ENCODE peak calls at places on chromosome 22, in four cellular contexts. One of them, this sample, is unnamed.

GRCh38 chr22:26502688-26503561 is 9.3 kb downstream of the TFIP11 start:
- DNase-seq in A549: peak
- DNase-seq in activated naive CD8-positive, alpha-beta T cell treated with anti-CD3 and anti-CD28 coated beads, Interleukin-2, amount 50 U/mL, for 24 hours: peak
- DNase-seq in CD4-positive, alpha-beta T cell: peak
- DNase-seq in this sample: peak

GRCh38 chr22:22816766-22817410 is 70.7 kb upstream of the IGLL5 start:
- DNase-seq in activated naive CD8-positive, alpha-beta T cell treated with anti-CD3 and anti-CD28 coated beads, Interleukin-2, amount 50 U/mL, for 24 hours: no peak
- DNase-seq in A549: no peak
- DNase-seq in CD4-positive, alpha-beta T cell: no peak
- DNase-seq in this sample: no peak

GRCh38 chr22:39510529-39511149 is 8.5 kb downstream of the MIEF1 start:
- DNase-seq in activated naive CD8-positive, alpha-beta T cell treated with anti-CD3 and anti-CD28 coated beads, Interleukin-2, amount 50 U/mL, for 24 hours: no peak
- DNase-seq in CD4-positive, alpha-beta T cell: no peak
- DNase-seq in A549: no peak
- DNase-seq in this sample: no peak

GRCh38 chr22:44357962-44358553 is 45.3 kb upstream of the SHISAL1 start:
- DNase-seq in CD4-positive, alpha-beta T cell: no peak
- DNase-seq in activated naive CD8-positive, alpha-beta T cell treated with anti-CD3 and anti-CD28 coated beads, Interleukin-2, amount 50 U/mL, for 24 hours: no peak
- DNase-seq in A549: no peak
- DNase-seq in this sample: no peak

GRCh38 chr22:40403141-40403540 is 32.7 kb downstream of the SGSM3 start:
- DNase-seq in A549: no peak
- DNase-seq in CD4-positive, alpha-beta T cell: no peak
- DNase-seq in activated naive CD8-positive, alpha-beta T cell treated with anti-CD3 and anti-CD28 coated beads, Interleukin-2, amount 50 U/mL, for 24 hours: no peak
- DNase-seq in this sample: no peak

GRCh38 chr22:19461506-19461905 is 14.0 kb upstream of the C22orf39 start:
- DNase-seq in A549: no peak
- DNase-seq in CD4-positive, alpha-beta T cell: no peak
- DNase-seq in activated naive CD8-positive, alpha-beta T cell treated with anti-CD3 and anti-CD28 coated beads, Interleukin-2, amount 50 U/mL, for 24 hours: no peak
- DNase-seq in this sample: no peak

GRCh38 chr22:36741968-36742367 is 34.0 kb downstream of the IFT27 start:
- DNase-seq in A549: no peak
- DNase-seq in CD4-positive, alpha-beta T cell: no peak
- DNase-seq in activated naive CD8-positive, alpha-beta T cell treated with anti-CD3 and anti-CD28 coated beads, Interleukin-2, amount 50 U/mL, for 24 hours: no peak
- DNase-seq in this sample: no peak

GRCh38 chr22:48804811-48805301 is 1022.8 kb downstream of the BRD1 start:
- DNase-seq in CD4-positive, alpha-beta T cell: no peak
- DNase-seq in A549: no peak
- DNase-seq in activated naive CD8-positive, alpha-beta T cell treated with anti-CD3 and anti-CD28 coated beads, Interleukin-2, amount 50 U/mL, for 24 hours: no peak
- DNase-seq in this sample: no peak

GRCh38 chr22:36164621-36165020 is 4.1 kb upstream of the APOL3 start:
- DNase-seq in A549: no peak
- DNase-seq in CD4-positive, alpha-beta T cell: no peak
- DNase-seq in activated naive CD8-positive, alpha-beta T cell treated with anti-CD3 and anti-CD28 coated beads, Interleukin-2, amount 50 U/mL, for 24 hours: no peak
- DNase-seq in this sample: no peak